ENCODE peak calls at places on chromosomes 5 and 9, in six cellular contexts. M, G, Q, I, P and J are unnamed samples.

GRCh38 chr5:115543931-115544370 is 624 bp downstream of the FEM1C start:
- DNase-seq in M (peak), G (peak), Q (no peak), I (peak), P (peak), J (peak)

GRCh38 chr9:21750021-21750735 is 52.3 kb upstream of the MTAP start:
- DNase-seq in M (no peak), G (no peak), Q (no peak), I (no peak), P (peak), J (no peak)

GRCh38 chr9:20125721-20126120 is 336.9 kb upstream of the SLC24A2 start:
- DNase-seq in M (no peak), G (no peak), Q (no peak), I (no peak), P (no peak), J (no peak)

GRCh38 chr5:71475788-71476384 is 20.4 kb downstream of the BDP1 start:
- DNase-seq in M (no peak), G (no peak), Q (no peak), I (no peak), P (peak), J (peak)

GRCh38 chr9:23849379-23849778 is 23.3 kb upstream of the ELAVL2 start:
- DNase-seq in M (no peak), G (no peak), Q (no peak), I (no peak), P (no peak), J (no peak)

GRCh38 chr5:17398439-17398838 is 99.6 kb upstream of the TAF11L2 start:
- DNase-seq in M (no peak), G (no peak), Q (no peak), I (no peak), P (peak), J (peak)

GRCh38 chr9:131771646-131772045 is 31.8 kb upstream of the RAPGEF1 start:
- DNase-seq in M (no peak), G (no peak), Q (no peak), I (no peak), P (no peak), J (no peak)

GRCh38 chr5:39765381-39765780 is 340.6 kb upstream of the DAB2 start:
- DNase-seq in M (no peak), G (no peak), Q (no peak), I (no peak), P (no peak), J (no peak)

GRCh38 chr9:100217536-100217935 is 118.5 kb downstream of the INVS start:
- DNase-seq in M (no peak), G (no peak), Q (no peak), I (no peak), P (no peak), J (no peak)

GRCh38 chr5:138233280-138233679 is 20.2 kb upstream of the CDC23 start:
- DNase-seq in M (no peak), G (no peak), Q (peak), I (no peak), P (no peak), J (no peak)

GRCh38 chr5:134968055-134968454 is 348 bp downstream of the CATSPER3 start:
- DNase-seq in M (no peak), G (no peak), Q (no peak), I (no peak), P (peak), J (peak)

GRCh38 chr5:106174903-106175302 is 1495.8 kb downstream of the EFNA5 start:
- DNase-seq in M (no peak), G (no peak), Q (no peak), I (no peak), P (peak), J (peak)

GRCh38 chr9:124453586-124454191 is 3.4 kb downstream of the ADGRD2 start:
- DNase-seq in M (no peak), G (no peak), Q (peak), I (no peak), P (no peak), J (peak)

GRCh38 chr5:96968074-96968473 is 32.2 kb downstream of the LNPEP start:
- DNase-seq in M (no peak), G (no peak), Q (no peak), I (no peak), P (peak), J (peak)

GRCh38 chr9:124348831-124349230 is 66.4 kb downstream of the PSMB7 start:
- DNase-seq in M (peak), G (peak), Q (peak), I (no peak), P (no peak), J (no peak)

GRCh38 chr5:64619609-64620008 is 70.7 kb upstream of the SHISAL2B start:
- DNase-seq in M (no peak), G (no peak), Q (no peak), I (no peak), P (no peak), J (no peak)

GRCh38 chr5:122919969-122920368 is 74.6 kb downstream of the SNX24 start:
- DNase-seq in M (no peak), G (no peak), Q (no peak), I (no peak), P (no peak), J (no peak)

GRCh38 chr5:122924719-122925395 is 79.4 kb downstream of the SNX24 start:
- DNase-seq in M (no peak), G (no peak), Q (no peak), I (no peak), P (no peak), J (no peak)

GRCh38 chr5:122924203-122924602 is 78.8 kb downstream of the SNX24 start:
- DNase-seq in M (no peak), G (no peak), Q (no peak), I (no peak), P (no peak), J (no peak)

GRCh38 chr5:122916490-122916889 is 71.1 kb downstream of the SNX24 start:
- DNase-seq in M (no peak), G (no peak), Q (no peak), I (no peak), P (no peak), J (no peak)

DNA sequence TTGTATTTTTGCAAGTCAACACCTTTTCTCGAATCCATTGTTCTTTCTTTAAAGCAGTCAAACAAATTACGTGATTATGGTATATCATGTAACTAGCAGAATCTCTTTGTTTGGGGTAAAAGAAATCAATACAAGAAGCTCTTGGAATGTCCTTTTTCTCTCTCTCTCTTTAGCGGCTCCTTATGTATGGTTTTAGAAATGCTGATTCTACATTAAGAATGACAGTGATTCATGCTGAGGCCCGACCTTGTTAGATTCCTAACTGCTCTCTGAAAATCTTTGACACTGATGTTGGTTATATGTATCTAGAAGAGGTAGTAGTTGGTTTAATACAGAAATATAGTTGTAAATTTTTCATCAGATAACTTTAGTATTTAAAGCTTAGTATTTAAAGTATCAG is 76.4 kb downstream of the SNX24 start:
- DNase-seq in M (no peak), G (no peak), Q (no peak), I (no peak), P (no peak), J (peak)
- H3K4me3 ChIP-seq in M (no peak), G (no peak), Q (no peak), I (no peak), P (no peak), J (no peak)

GRCh38 chr5:132425009-132425937 is 55.8 kb downstream of the SLC22A5 start:
- DNase-seq in M (peak), G (peak), Q (no peak), I (no peak), P (peak), J (peak)
- H3K4me3 ChIP-seq in M (peak), G (no peak), Q (no peak), I (no peak), P (no peak), J (no peak)

GRCh38 chr5:151058301-151058700 is 22.5 kb downstream of the TNIP1 start:
- DNase-seq in M (no peak), G (no peak), Q (peak), I (no peak), P (no peak), J (no peak)
- H3K4me3 ChIP-seq in M (no peak), G (no peak), Q (no peak), I (no peak), P (no peak), J (no peak)

GRCh38 chr9:74500584-74500924 is 3.4 kb downstream of the RORB start:
- DNase-seq in M (no peak), G (no peak), Q (peak), I (no peak), P (no peak), J (no peak)
- H3K4me3 ChIP-seq in M (no peak), G (no peak), Q (no peak), I (no peak), P (no peak), J (no peak)

GRCh38 chr5:180647465-180647864 is 1.9 kb downstream of the FLT4 start:
- DNase-seq in M (peak), G (no peak), Q (no peak), I (no peak), P (no peak), J (no peak)

GRCh38 chr5:180648658-180649296 is 623 bp downstream of the FLT4 start:
- DNase-seq in M (peak), G (peak), Q (no peak), I (no peak), P (no peak), J (no peak)

GRCh38 chr5:180646963-180647305 is 2.5 kb downstream of the FLT4 start:
- DNase-seq in M (peak), G (no peak), Q (no peak), I (no peak), P (no peak), J (no peak)

GRCh38 chr5:180649297-180650039 is at the start of gene FLT4:
- DNase-seq in M (peak), G (no peak), Q (no peak), I (no peak), P (no peak), J (no peak)

DNA sequence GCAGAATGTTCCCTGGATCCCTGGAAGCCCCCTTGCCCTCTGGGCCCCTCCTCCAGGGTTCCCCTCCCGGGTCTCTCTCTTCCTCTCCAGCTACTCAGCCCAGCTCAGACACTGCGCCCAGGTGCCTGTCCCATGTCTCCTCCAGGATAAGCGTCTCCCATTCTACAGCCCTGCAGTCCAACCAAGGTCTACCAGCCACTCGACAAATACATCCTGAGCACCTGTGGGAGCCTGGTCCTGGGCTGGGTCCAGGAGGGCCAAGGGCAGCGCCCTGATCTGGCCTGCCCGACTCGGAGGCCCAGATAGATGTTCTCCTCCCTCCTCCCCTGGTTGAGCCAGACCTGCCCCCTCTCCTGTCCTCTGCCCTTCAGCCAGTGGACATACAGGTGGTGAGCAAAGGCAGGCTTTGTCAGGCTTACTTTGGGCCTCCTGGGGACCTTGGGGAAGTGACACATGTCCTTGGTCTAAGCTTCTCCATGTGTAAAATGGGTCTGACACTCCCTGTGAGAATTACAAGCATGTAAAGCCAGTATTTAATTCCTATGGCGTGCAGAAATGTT is 1.4 kb downstream of the FLT4 start:
- DNase-seq in M (peak), G (no peak), Q (no peak), I (no peak), P (no peak), J (no peak)
- H3K4me3 ChIP-seq in M (no peak), G (no peak), Q (no peak), I (no peak), P (no peak), J (no peak)